ENCODE peak calls at places on chromosomes 3 and 15, in ten cellular contexts. N is right atrium auricular region, D is nephron progenitor cell, E is astrocyte of the spinal cord, K is neural crest cell, A is heart left ventricle, U is Calu3, O is HFFc6, Q is stomach, P is IMR-90. X is an unnamed sample.

GRCh38 chr3:195040773-195041520 is 230.0 kb downstream of the XXYLT1 start:
- DNase-seq in O (no peak), E (no peak), Q (peak), U (peak), N (no peak), D (no peak), A (no peak), K (no peak), P (no peak), X (no peak)

GRCh38 chr3:46449755-46450552 is 14.8 kb downstream of the LTF start:
- DNase-seq in O (no peak), P (peak), D (peak), E (no peak), N (peak), Q (no peak), A (no peak), K (no peak), U (peak), X (no peak)

GRCh38 chr15:69526086-69526485 is 73.5 kb downstream of the RPLP1 start:
- DNase-seq in O (no peak), N (no peak), E (peak), A (peak), U (no peak), Q (no peak), P (peak), D (no peak), K (no peak), X (no peak)

GRCh38 chr3:37494206-37494605 is 319.8 kb upstream of the LRRFIP2 start:
- DNase-seq in Q (no peak), P (no peak), O (no peak), A (peak), N (no peak), K (no peak), D (no peak), E (no peak), U (no peak), X (no peak)

GRCh38 chr3:133527306-133527705 is 46.2 kb upstream of the CDV3 start:
- DNase-seq in A (no peak), N (no peak), O (no peak), K (no peak), D (no peak), U (no peak), Q (no peak), E (no peak), P (no peak), X (no peak)

GRCh38 chr15:70778258-70779076 is 15.1 kb upstream of the UACA start:
- DNase-seq in K (no peak), Q (no peak), D (no peak), P (peak), N (no peak), U (no peak), O (peak), E (peak), A (no peak), X (no peak)

GRCh38 chr3:10365791-10366190 is 44.9 kb upstream of the SEC13 start:
- DNase-seq in Q (no peak), A (no peak), P (peak), U (no peak), O (no peak), E (peak), D (no peak), N (no peak), K (no peak), X (no peak)

GRCh38 chr3:159988617-159989251 is at the start of gene IL12A:
- DNase-seq in N (peak), O (peak), K (peak), D (peak), U (peak), E (peak), P (peak), A (peak), Q (peak), X (peak)

GRCh38 chr3:64399205-64399800 is 174.0 kb upstream of the PRICKLE2 start:
- DNase-seq in U (peak), N (no peak), P (peak), A (no peak), Q (no peak), D (peak), E (peak), K (peak), O (peak), X (no peak)

GRCh38 chr15:29183071-29183831 is 86.4 kb downstream of the NSMCE3 start:
- DNase-seq in P (no peak), O (peak), Q (no peak), N (no peak), U (no peak), D (no peak), E (peak), A (no peak), K (no peak), X (no peak)

GRCh38 chr3:113169876-113170452 is 41.4 kb upstream of the BOC start:
- DNase-seq in N (no peak), U (no peak), P (no peak), O (no peak), K (no peak), A (no peak), Q (no peak), E (no peak), D (no peak), X (no peak)

GRCh38 chr15:89556413-89557262 is 18.6 kb upstream of the TICRR start:
- DNase-seq in U (peak), E (peak), Q (no peak), N (no peak), K (peak), O (peak), D (peak), A (peak), P (peak), X (no peak)

GRCh38 chr3:46228259-46229222 is 13.7 kb upstream of the CCR3 start:
- DNase-seq in U (no peak), E (no peak), Q (no peak), N (no peak), A (no peak), P (peak), D (no peak), O (peak), K (no peak), X (no peak)

GRCh38 chr15:73127302-73127936 is 75.2 kb downstream of the NEO1 start:
- DNase-seq in O (no peak), D (peak), K (peak), Q (no peak), U (peak), P (peak), E (peak), A (no peak), N (no peak), X (no peak)

GRCh38 chr15:85607141-85607806 is 187.5 kb downstream of the KLHL25 start:
- DNase-seq in U (no peak), Q (no peak), K (no peak), N (no peak), D (no peak), A (no peak), P (peak), O (peak), E (peak), X (no peak)

GRCh38 chr3:103873897-103874545 is 1439.2 kb downstream of the ZPLD1 start:
- DNase-seq in Q (no peak), A (no peak), K (no peak), N (no peak), O (no peak), P (no peak), E (peak), U (no peak), D (no peak), X (no peak)

GRCh38 chr3:47884603-47885002 is 81.7 kb downstream of the DHX30 start:
- DNase-seq in A (no peak), E (no peak), D (no peak), Q (no peak), K (no peak), O (no peak), U (no peak), N (no peak), P (no peak), X (no peak)

GRCh38 chr3:47885168-47885567 is 82.2 kb downstream of the DHX30 start:
- DNase-seq in U (no peak), D (no peak), A (no peak), E (no peak), O (no peak), Q (no peak), P (no peak), K (no peak), N (no peak), X (no peak)

GRCh38 chr3:47877719-47878118 is 74.8 kb downstream of the DHX30 start:
- DNase-seq in P (no peak), Q (no peak), N (no peak), E (no peak), K (no peak), A (no peak), U (no peak), O (no peak), D (no peak), X (no peak)

GRCh38 chr3:47877288-47877687 is 74.3 kb downstream of the DHX30 start:
- DNase-seq in P (peak), D (no peak), U (no peak), O (no peak), N (no peak), A (no peak), E (peak), Q (no peak), K (no peak), X (no peak)

DNA sequence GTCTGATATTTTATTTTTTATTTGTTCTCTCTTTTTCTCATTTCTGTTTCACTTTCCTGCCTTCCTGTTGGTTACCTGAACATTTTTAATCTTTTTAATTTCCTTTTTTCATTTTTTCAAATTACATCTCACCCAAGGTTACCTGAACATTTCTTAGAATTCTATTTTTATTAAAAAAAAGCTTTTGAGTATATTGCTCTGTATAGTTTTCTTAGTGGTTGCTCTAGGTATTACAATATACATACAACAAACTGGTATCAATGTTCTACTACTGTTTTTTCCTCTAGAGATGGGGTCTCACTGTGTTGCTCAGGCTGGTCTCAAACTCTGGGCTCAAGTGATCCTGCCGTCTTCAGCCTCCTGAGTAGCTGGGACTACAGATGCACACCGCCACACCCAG is 79.4 kb downstream of the DHX30 start:
- DNase-seq in P (no peak), K (no peak), N (no peak), Q (no peak), A (no peak), U (no peak), D (no peak), E (no peak), O (no peak), X (no peak)
- TF ChIP-seq CTCF in P (no peak), K (peak), N (peak), Q (no peak), A (peak), U (no peak), D (peak), E (no peak), O (peak), X (peak)

GRCh38 chr3:48419149-48419548 is 10.7 kb downstream of the PLXNB1 start:
- DNase-seq in U (no peak), O (no peak), Q (no peak), A (peak), P (no peak), K (no peak), N (no peak), E (no peak), D (no peak), X (no peak)

GRCh38 chr3:48417529-48418108 is 12.3 kb downstream of the PLXNB1 start:
- DNase-seq in K (no peak), O (no peak), P (no peak), N (no peak), D (no peak), E (no peak), Q (no peak), U (no peak), A (peak), X (no peak)

GRCh38 chr3:48419597-48419996 is 10.3 kb downstream of the PLXNB1 start:
- DNase-seq in K (no peak), A (no peak), U (no peak), D (no peak), O (no peak), N (no peak), Q (no peak), P (no peak), E (no peak), X (no peak)

GRCh38 chr3:48418651-48419050 is 11.2 kb downstream of the PLXNB1 start:
- DNase-seq in A (peak), D (no peak), E (no peak), Q (no peak), U (no peak), O (no peak), P (no peak), N (no peak), K (no peak), X (no peak)

DNA sequence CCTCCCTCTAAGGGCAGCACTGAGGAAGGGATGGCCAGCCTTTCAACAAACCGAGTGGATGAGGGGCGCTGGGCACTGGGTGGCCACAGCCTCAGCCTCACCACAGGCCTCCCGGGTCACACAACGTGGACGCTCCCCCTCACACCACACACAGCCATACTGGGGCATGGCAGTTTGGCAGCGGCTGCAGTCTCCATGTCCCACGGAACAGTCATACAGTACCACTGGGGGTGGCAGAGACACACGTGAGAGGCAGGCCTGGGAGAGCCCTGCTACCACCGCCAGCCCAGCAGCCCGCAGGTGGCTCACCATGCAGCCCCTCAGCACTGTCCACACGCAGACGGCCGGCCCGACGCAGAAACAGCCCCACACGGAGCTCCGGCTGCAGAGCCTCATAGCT is 11.7 kb downstream of the PLXNB1 start:
- DNase-seq in D (no peak), N (no peak), O (no peak), P (no peak), K (no peak), Q (no peak), U (no peak), E (no peak), A (peak), X (no peak)
- TF ChIP-seq CTCF in D (no peak), N (no peak), O (no peak), P (no peak), K (no peak), Q (no peak), U (no peak), E (no peak), A (no peak), X (no peak)

DNA sequence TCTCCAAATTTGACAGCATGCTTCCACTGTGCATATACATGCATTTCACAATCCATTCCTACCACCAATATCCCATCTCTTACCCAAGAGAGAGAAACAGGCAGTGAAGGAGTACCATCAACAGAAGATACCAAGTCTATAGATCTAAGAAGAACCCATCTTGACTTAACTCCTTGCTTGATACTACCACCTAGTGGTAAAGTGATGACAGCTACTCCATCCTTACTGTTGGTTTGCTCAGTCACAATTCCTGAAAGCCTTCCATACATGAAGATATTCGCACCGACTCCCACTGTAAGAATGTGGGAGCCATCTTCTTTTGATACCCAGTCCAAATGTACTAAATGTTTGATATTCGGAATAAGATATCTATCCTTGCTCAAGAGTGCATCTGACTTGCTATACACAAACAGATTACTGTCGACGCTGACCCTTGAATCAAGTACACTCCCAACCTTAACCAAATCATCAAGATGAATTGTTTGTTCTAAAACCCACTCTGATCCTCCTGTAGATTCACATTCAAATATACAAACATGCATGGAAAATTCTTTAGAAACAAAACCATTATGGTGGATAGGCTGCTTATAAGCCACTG is 123.1 kb downstream of the DMXL2 start:
- DNase-seq in Q (no peak), D (no peak), N (no peak), O (peak), E (peak), A (no peak), U (peak), K (no peak), P (peak), X (no peak)
- TF ChIP-seq CTCF in Q (no peak), D (peak), N (peak), O (peak), E (peak), A (no peak), U (peak), K (peak), P (peak), X (peak)

GRCh38 chr3:138457863-138458735 is 23.7 kb downstream of the ESYT3 start:
- DNase-seq in K (no peak), Q (no peak), A (peak), O (no peak), P (no peak), E (no peak), U (no peak), N (no peak), D (no peak), X (peak)

GRCh38 chr3:138460536-138461205 is 26.3 kb downstream of the ESYT3 start:
- DNase-seq in O (no peak), P (no peak), Q (no peak), U (no peak), A (no peak), N (no peak), D (no peak), K (no peak), E (no peak), X (peak)

GRCh38 chr3:138458774-138459499 is 24.5 kb downstream of the ESYT3 start:
- DNase-seq in Q (no peak), D (no peak), P (no peak), A (peak), U (no peak), E (no peak), N (no peak), K (no peak), O (no peak), X (peak)

GRCh38 chr3:138461246-138461645 is 26.8 kb downstream of the ESYT3 start:
- DNase-seq in K (no peak), Q (no peak), A (no peak), U (no peak), D (no peak), O (peak), E (no peak), P (peak), N (no peak), X (peak)

GRCh38 chr3:138459619-138460535 is 25.5 kb downstream of the ESYT3 start:
- DNase-seq in K (no peak), A (no peak), P (no peak), D (no peak), U (no peak), Q (no peak), E (no peak), N (no peak), O (no peak), X (peak)
- TF ChIP-seq CTCF in K (no peak), A (no peak), P (no peak), D (no peak), U (no peak), Q (no peak), E (no peak), N (no peak), O (no peak), X (no peak)

DNA sequence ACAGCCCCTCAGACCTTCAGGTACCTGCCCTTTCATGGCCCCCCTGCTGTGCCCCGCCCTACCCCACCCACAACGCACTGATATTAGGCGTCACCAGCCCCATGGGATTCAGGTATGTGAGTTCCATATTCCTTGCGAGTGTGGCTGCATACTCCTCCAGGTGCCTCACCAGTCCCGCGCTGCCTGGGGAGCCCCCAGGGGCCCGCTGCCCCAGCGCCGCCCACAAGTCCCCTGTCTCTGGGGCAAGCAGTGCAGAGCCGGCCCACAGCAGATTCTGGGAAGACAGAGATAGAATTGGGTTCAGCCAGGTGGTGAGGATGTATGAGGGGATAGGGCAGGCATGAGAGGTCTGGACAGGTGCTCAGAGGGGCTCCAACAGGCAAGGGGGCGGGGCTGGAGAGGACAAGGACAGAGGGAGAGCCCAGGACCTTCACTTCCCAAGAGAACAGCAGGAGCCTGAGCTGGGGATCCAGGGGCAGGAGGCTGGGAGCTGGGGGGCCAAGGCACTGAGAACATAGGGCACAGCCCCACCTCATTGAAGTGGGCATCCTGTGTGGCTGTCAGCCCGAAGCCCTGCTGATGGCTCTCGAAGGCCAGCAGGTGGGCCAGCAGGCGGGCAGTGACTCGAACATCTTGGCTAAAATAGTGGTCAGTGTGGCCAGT is 13.1 kb upstream of the SLC26A6 start:
- DNase-seq in K (no peak), U (no peak), E (no peak), A (no peak), P (no peak), Q (no peak), D (no peak), N (no peak), O (no peak), X (no peak)
- TF ChIP-seq CTCF in K (no peak), U (no peak), E (no peak), A (no peak), P (no peak), Q (no peak), D (no peak), N (no peak), O (no peak), X (no peak)

GRCh38 chr15:22224241-22224671 is 143.9 kb downstream of the OR4M2 start:
- DNase-seq in E (no peak), D (no peak), N (no peak), A (no peak), O (no peak), Q (no peak), U (no peak), P (no peak), K (no peak), X (peak)
- TF ChIP-seq CTCF in E (no peak), D (no peak), N (no peak), A (no peak), O (no peak), Q (no peak), U (no peak), P (no peak), K (no peak), X (no peak)

DNA sequence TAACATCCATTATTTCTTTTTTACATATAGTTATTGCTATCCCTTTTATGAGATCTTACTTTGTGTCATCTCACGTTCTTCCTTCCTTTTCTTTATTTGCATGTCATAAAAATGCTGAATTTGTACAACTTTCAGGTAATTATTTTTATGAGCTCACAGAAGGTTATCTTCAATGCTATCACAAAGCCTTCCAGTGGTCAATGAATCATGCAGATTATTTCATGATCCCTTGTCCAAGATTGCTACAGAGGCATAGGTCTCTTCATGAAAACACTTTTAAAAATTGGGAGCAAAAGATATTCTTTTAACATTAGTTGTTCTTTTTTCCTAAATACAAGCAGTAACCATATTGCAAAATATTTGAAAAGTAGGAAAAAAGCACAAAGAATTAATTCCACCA is 880.1 kb upstream of the NR2F2 start:
- DNase-seq in A (no peak), Q (no peak), O (peak), P (no peak), D (no peak), E (no peak), U (no peak), K (no peak), N (no peak), X (no peak)
- TF ChIP-seq CTCF in A (no peak), Q (no peak), O (no peak), P (no peak), D (no peak), E (no peak), U (no peak), K (no peak), N (no peak), X (no peak)